ENCODE peak calls at places on chromosomes 2 and 18, in six cellular contexts. B is breast epithelium; N is aorta; H is CD8-positive, alpha-beta T cell; U is adrenal gland; A is OCI-LY7. F is an unnamed sample. For H3K4me1, the result is how much of the 10 kb centered on the place peaks cover.

GRCh38 chr2:58939388-58939787 is 698.3 kb upstream of the FANCL start:
- DNase-seq in B (no peak), N (no peak), H (no peak), U (no peak), A (no peak), F (no peak)

GRCh38 chr2:231522418-231523180 is 7.6 kb downstream of the NMUR1 start:
- DNase-seq in B (no peak), N (no peak), H (no peak), U (no peak), A (no peak), F (no peak)

GRCh38 chr2:195319548-195320415 is 337.2 kb upstream of the SLC39A10 start:
- DNase-seq in B (no peak), N (no peak), H (no peak), U (no peak), A (no peak), F (no peak)

GRCh38 chr2:216006164-216006663 is 7.1 kb downstream of the MREG start:
- DNase-seq in B (peak), N (no peak), H (peak), U (peak), A (no peak), F (no peak)

GRCh38 chr2:127058656-127059252 is 48.2 kb downstream of the BIN1 start:
- DNase-seq in B (no peak), N (no peak), H (no peak), U (no peak), A (no peak), F (no peak)

GRCh38 chr2:190653931-190654330 is 5.0 kb downstream of the NAB1 start:
- DNase-seq in B (no peak), N (no peak), H (no peak), U (no peak), A (no peak), F (no peak)

GRCh38 chr18:79962311-79962710 is 2.1 kb upstream of the HSBP1L1 start:
- DNase-seq in B (peak), N (no peak), H (no peak), U (no peak), A (no peak), F (no peak)

GRCh38 chr18:76827205-76827885 is 5.0 kb downstream of the ZNF236 start:
- DNase-seq in B (no peak), N (no peak), H (no peak), U (peak), A (no peak), F (no peak)

GRCh38 chr2:167052825-167053224 is 164.5 kb downstream of the XIRP2 start:
- DNase-seq in B (no peak), N (no peak), H (no peak), U (no peak), A (no peak), F (no peak)

GRCh38 chr2:212536385-212537310 is 2.0 kb downstream of the ERBB4 start:
- DNase-seq in B (no peak), N (peak), H (no peak), U (no peak), A (no peak), F (no peak)

GRCh38 chr2:239523944-239524310 is 123.1 kb upstream of the HDAC4 start:
- DNase-seq in B (no peak), N (no peak), H (no peak), U (no peak), A (no peak), F (no peak)

GRCh38 chr2:122156101-122156500 is 400.6 kb downstream of the TSN start:
- DNase-seq in B (no peak), N (no peak), H (no peak), U (no peak), A (no peak), F (no peak)

GRCh38 chr2:212677466-212677865 is 138.9 kb upstream of the ERBB4 start:
- DNase-seq in B (no peak), N (no peak), H (no peak), U (no peak), A (no peak), F (no peak)

GRCh38 chr2:120343433-120344105 is 2.4 kb upstream of the INHBB start:
- DNase-seq in B (peak), N (peak), H (peak), U (peak), A (peak), F (peak)

GRCh38 chr2:47269316-47270232 is 114.5 kb upstream of the STPG4 start:
- DNase-seq in B (no peak), N (peak), H (no peak), U (peak), A (no peak), F (no peak)

GRCh38 chr2:88170472-88170892 is 336 bp downstream of the THNSL2 start:
- DNase-seq in B (no peak), N (no peak), H (no peak), U (no peak), A (no peak), F (no peak)

GRCh38 chr2:88165604-88166003 is 4.5 kb upstream of the THNSL2 start:
- DNase-seq in B (no peak), N (no peak), H (no peak), U (no peak), A (no peak), F (no peak)

GRCh38 chr2:88172882-88173281 is 2.7 kb downstream of the THNSL2 start:
- DNase-seq in B (no peak), N (no peak), H (no peak), U (no peak), A (no peak), F (no peak)

GRCh38 chr2:88171966-88172365 is 1.8 kb downstream of the THNSL2 start:
- DNase-seq in B (no peak), N (no peak), H (no peak), U (no peak), A (no peak), F (no peak)

DNA sequence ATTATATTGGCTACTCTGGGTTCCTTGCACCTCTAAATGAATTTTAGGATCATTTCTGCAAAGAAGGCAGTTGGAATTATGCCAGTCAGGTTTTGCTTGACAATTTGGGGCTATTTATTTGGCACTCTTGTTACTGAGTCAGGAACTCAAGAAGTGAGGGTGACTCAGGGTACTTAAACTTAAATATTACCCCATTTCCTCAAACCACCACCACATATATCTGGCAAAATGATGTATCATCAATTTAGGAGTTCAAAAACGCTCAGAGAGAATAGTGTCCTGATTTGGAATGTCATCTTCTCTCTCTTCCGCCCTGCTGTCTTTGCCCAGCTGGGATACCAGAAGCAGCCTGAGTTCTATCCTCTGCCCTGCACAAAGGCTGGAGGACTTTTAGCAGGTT is 2.4 kb upstream of the THNSL2 start:
- DNase-seq in B (no peak), N (no peak), H (no peak), U (no peak), A (no peak), F (no peak)
- H3K27ac ChIP-seq in B (no peak), N (no peak), H (no peak), U (no peak), A (no peak), F (no peak)

GRCh38 chr18:48151421-48152095 is 221.1 kb upstream of the SMAD2 start:
- DNase-seq in B (no peak), N (no peak), H (no peak), U (peak), A (no peak), F (no peak)
- H3K4me3 ChIP-seq in B (no peak), N (no peak), H (no peak), U (no peak), A (no peak), F (no peak)

GRCh38 chr18:37946324-37946723 is 380.7 kb upstream of the CELF4 start:
- DNase-seq in B (no peak), N (no peak), H (no peak), U (no peak), A (no peak), F (no peak)
- H3K4me1 ChIP-seq in B (under half), N (under half), H (under half), U (under half), A (under half), F (under half)

DNA sequence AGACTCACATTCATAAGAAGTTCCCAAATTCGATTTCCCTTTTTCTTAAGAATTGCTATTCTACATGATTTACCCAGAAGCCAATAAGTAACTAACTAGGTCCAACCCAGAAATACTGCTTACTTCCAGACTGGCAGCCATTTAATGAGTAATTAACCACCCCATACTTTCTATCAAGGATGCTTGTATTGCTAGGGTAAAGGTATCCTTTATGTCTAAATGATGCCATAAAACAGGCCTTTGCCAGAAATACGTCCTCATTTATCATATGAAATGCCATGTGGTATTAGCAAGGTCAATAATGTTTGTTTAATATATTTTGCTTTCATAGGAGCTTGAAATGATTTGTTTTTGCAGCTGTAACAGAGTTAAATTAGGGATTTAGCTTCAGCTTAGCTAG is 56.1 kb downstream of the PLEKHM3 start:
- DNase-seq in B (no peak), N (no peak), H (no peak), U (no peak), A (no peak), F (no peak)
- H3K27ac ChIP-seq in B (no peak), N (no peak), H (no peak), U (no peak), A (no peak), F (no peak)